ENCODE peak calls at places on chromosomes 3 and 15, in six cellular contexts. One of them, this sample, is unnamed.

GRCh38 chr3:128734523-128735189 is 8.7 kb downstream of the RAB7A start:
- DNase-seq in keratinocyte: no peak
- DNase-seq in COR-L47: no peak
- DNase-seq in T-helper 2 cell treated with Interferon-gamma antibody and Interleukin-4, amounts not matched to agents 5 μg/mL and 100 μg/mL, for 36 hours: no peak
- DNase-seq in ovary: no peak
- DNase-seq in iris pigment epithelial cell: peak; percentile 30
- DNase-seq in this sample: no peak

GRCh38 chr3:71916747-71917369 is 131.9 kb upstream of the PROK2 start:
- DNase-seq in T-helper 2 cell treated with Interferon-gamma antibody and Interleukin-4, amounts not matched to agents 5 μg/mL and 100 μg/mL, for 36 hours: no peak
- DNase-seq in keratinocyte: no peak
- DNase-seq in COR-L47: no peak
- DNase-seq in ovary: peak; percentile 42
- DNase-seq in iris pigment epithelial cell: peak; percentile 17
- DNase-seq in this sample: peak; percentile 23

GRCh38 chr15:67079361-67079760 is 14.0 kb downstream of the SMAD3 start:
- DNase-seq in keratinocyte: no peak
- DNase-seq in COR-L47: no peak
- DNase-seq in ovary: no peak
- DNase-seq in T-helper 2 cell treated with Interferon-gamma antibody and Interleukin-4, amounts not matched to agents 5 μg/mL and 100 μg/mL, for 36 hours: no peak
- DNase-seq in iris pigment epithelial cell: no peak
- DNase-seq in this sample: no peak

GRCh38 chr3:116005404-116005803 is 382.1 kb downstream of the GAP43 start:
- DNase-seq in T-helper 2 cell treated with Interferon-gamma antibody and Interleukin-4, amounts not matched to agents 5 μg/mL and 100 μg/mL, for 36 hours: no peak
- DNase-seq in keratinocyte: peak; percentile 71
- DNase-seq in COR-L47: no peak
- DNase-seq in ovary: peak; percentile 32
- DNase-seq in iris pigment epithelial cell: peak; percentile 92
- DNase-seq in this sample: peak; percentile 12

GRCh38 chr3:189787622-189788021 is 156.4 kb downstream of the TP63 start:
- DNase-seq in keratinocyte: no peak
- DNase-seq in iris pigment epithelial cell: peak; percentile 20
- DNase-seq in ovary: no peak
- DNase-seq in COR-L47: no peak
- DNase-seq in T-helper 2 cell treated with Interferon-gamma antibody and Interleukin-4, amounts not matched to agents 5 μg/mL and 100 μg/mL, for 36 hours: no peak
- DNase-seq in this sample: no peak

GRCh38 chr3:37072892-37073291 is 79.6 kb downstream of the MLH1 start:
- DNase-seq in ovary: no peak
- DNase-seq in keratinocyte: no peak
- DNase-seq in iris pigment epithelial cell: peak; percentile 93
- DNase-seq in T-helper 2 cell treated with Interferon-gamma antibody and Interleukin-4, amounts not matched to agents 5 μg/mL and 100 μg/mL, for 36 hours: no peak
- DNase-seq in COR-L47: peak; percentile 5
- DNase-seq in this sample: no peak

GRCh38 chr3:194871143-194871863 is 185.6 kb downstream of the FAM43A start:
- DNase-seq in keratinocyte: peak; percentile 78
- DNase-seq in T-helper 2 cell treated with Interferon-gamma antibody and Interleukin-4, amounts not matched to agents 5 μg/mL and 100 μg/mL, for 36 hours: no peak
- DNase-seq in iris pigment epithelial cell: peak; percentile 92
- DNase-seq in ovary: peak; percentile 47
- DNase-seq in COR-L47: peak; percentile 97
- DNase-seq in this sample: peak; percentile 64

GRCh38 chr15:70219256-70219919 is 121.7 kb upstream of the TLE3 start:
- DNase-seq in COR-L47: no peak
- DNase-seq in T-helper 2 cell treated with Interferon-gamma antibody and Interleukin-4, amounts not matched to agents 5 μg/mL and 100 μg/mL, for 36 hours: no peak
- DNase-seq in keratinocyte: no peak
- DNase-seq in ovary: no peak
- DNase-seq in iris pigment epithelial cell: no peak
- DNase-seq in this sample: no peak

GRCh38 chr3:9175421-9175820 is 74.0 kb downstream of the SRGAP3 start:
- DNase-seq in T-helper 2 cell treated with Interferon-gamma antibody and Interleukin-4, amounts not matched to agents 5 μg/mL and 100 μg/mL, for 36 hours: no peak
- DNase-seq in ovary: no peak
- DNase-seq in keratinocyte: peak; percentile 95
- DNase-seq in COR-L47: no peak
- DNase-seq in iris pigment epithelial cell: peak; percentile 3
- DNase-seq in this sample: no peak

GRCh38 chr3:13658681-13659080 is 109.8 kb downstream of the FBLN2 start:
- DNase-seq in iris pigment epithelial cell: no peak
- DNase-seq in keratinocyte: no peak
- DNase-seq in T-helper 2 cell treated with Interferon-gamma antibody and Interleukin-4, amounts not matched to agents 5 μg/mL and 100 μg/mL, for 36 hours: no peak
- DNase-seq in COR-L47: no peak
- DNase-seq in ovary: no peak
- DNase-seq in this sample: no peak